ENCODE peak calls at places on chromosomes 12 and 14, in four cellular contexts. H, S, O and X are unnamed samples.

GRCh38 chr14:64870160-64870559 is 9.5 kb downstream of the SPTB start:
- DNase-seq in H (no peak), S (no peak), O (no peak), X (no peak)

GRCh38 chr12:28800129-28800528 is 348.9 kb upstream of the FAR2 start:
- DNase-seq in H (no peak), S (no peak), O (no peak), X (no peak)

GRCh38 chr12:52295663-52296062 is 4.3 kb upstream of the KRT81 start:
- DNase-seq in H (no peak), S (no peak), O (no peak), X (no peak)

GRCh38 chr12:5965950-5966383 is 20.9 kb upstream of the ANO2 start:
- DNase-seq in H (peak), S (peak), O (no peak), X (peak)

GRCh38 chr14:22976620-22977433 is 5.5 kb downstream of the AJUBA start:
- DNase-seq in H (no peak), S (peak), O (no peak), X (no peak)

GRCh38 chr14:72549848-72550247 is 344.1 kb downstream of the DPF3 start:
- DNase-seq in H (no peak), S (no peak), O (no peak), X (no peak)

GRCh38 chr14:90511795-90512331 is 115.0 kb downstream of the CALM1 start:
- DNase-seq in H (no peak), S (no peak), O (no peak), X (no peak)

GRCh38 chr12:12722351-12723146 is 5.4 kb downstream of the CDKN1B start:
- DNase-seq in H (no peak), S (peak), O (no peak), X (no peak)

GRCh38 chr12:109767456-109767855 is 53.8 kb downstream of the FAM222A start:
- DNase-seq in H (no peak), S (no peak), O (peak), X (no peak)

GRCh38 chr12:96343347-96343954 is 56.8 kb downstream of the CDK17 start:
- DNase-seq in H (no peak), S (no peak), O (no peak), X (no peak)

GRCh38 chr14:79021756-79022155 is 851.6 kb downstream of the NRXN3 start:
- DNase-seq in H (no peak), S (peak), O (no peak), X (no peak)

GRCh38 chr14:101126376-101127130 is 223.0 kb upstream of the RTL1 start:
- DNase-seq in H (no peak), S (no peak), O (no peak), X (no peak)

GRCh38 chr14:74984241-74985027 is 18.3 kb upstream of the EIF2B2 start:
- DNase-seq in H (no peak), S (no peak), O (no peak), X (no peak)

GRCh38 chr12:102008615-102009126 is 53.1 kb downstream of the WASHC3 start:
- DNase-seq in H (no peak), S (no peak), O (no peak), X (no peak)

GRCh38 chr12:68792952-68793351 is 15.0 kb upstream of the MDM2 start:
- DNase-seq in H (peak), S (peak), O (no peak), X (no peak)